ENCODE peak calls at places on chromosomes 4 and X, in five cellular contexts. One of them, this sample, is unnamed.

GRCh38 chr4:8747896-8748575 is 123.6 kb downstream of the HMX1 start:
- DNase-seq in heart right ventricle: no peak
- DNase-seq in left colon: no peak
- DNase-seq in activated CD8-positive, alpha-beta memory T cell treated with anti-CD3 and anti-CD28 coated beads for 1 hour: no peak
- DNase-seq in activated T-helper 1 cell treated with anti-CD3 and anti-CD28 coated beads, Interleukin-12 subunit alpha, Interleukin-12 subunit beta, Interleukin-2, Interleukin-4 antibody, amounts not matched to agents 30 ng/mL and 10 ng/mL and 1 ng/mL, durations not matched to agents 14 hours and 24 hours and 36 hours: no peak
- DNase-seq in this sample: no peak

GRCh38 chr4:931194-931959 is 739 bp downstream of the GAK start:
- DNase-seq in heart right ventricle: no peak
- DNase-seq in left colon: peak; percentile 50
- DNase-seq in activated CD8-positive, alpha-beta memory T cell treated with anti-CD3 and anti-CD28 coated beads for 1 hour: no peak
- DNase-seq in activated T-helper 1 cell treated with anti-CD3 and anti-CD28 coated beads, Interleukin-12 subunit alpha, Interleukin-12 subunit beta, Interleukin-2, Interleukin-4 antibody, amounts not matched to agents 30 ng/mL and 10 ng/mL and 1 ng/mL, durations not matched to agents 14 hours and 24 hours and 36 hours: no peak
- DNase-seq in this sample: peak; percentile 19

GRCh38 chr4:148648599-148648998 is 206.4 kb upstream of the NR3C2 start:
- DNase-seq in heart right ventricle: no peak
- DNase-seq in left colon: no peak
- DNase-seq in activated CD8-positive, alpha-beta memory T cell treated with anti-CD3 and anti-CD28 coated beads for 1 hour: no peak
- DNase-seq in activated T-helper 1 cell treated with anti-CD3 and anti-CD28 coated beads, Interleukin-12 subunit alpha, Interleukin-12 subunit beta, Interleukin-2, Interleukin-4 antibody, amounts not matched to agents 30 ng/mL and 10 ng/mL and 1 ng/mL, durations not matched to agents 14 hours and 24 hours and 36 hours: no peak
- DNase-seq in this sample: no peak

GRCh38 chr4:185726931-185727330 is 85.1 kb downstream of the SORBS2 start:
- DNase-seq in heart right ventricle: no peak
- DNase-seq in left colon: no peak
- DNase-seq in activated CD8-positive, alpha-beta memory T cell treated with anti-CD3 and anti-CD28 coated beads for 1 hour: no peak
- DNase-seq in activated T-helper 1 cell treated with anti-CD3 and anti-CD28 coated beads, Interleukin-12 subunit alpha, Interleukin-12 subunit beta, Interleukin-2, Interleukin-4 antibody, amounts not matched to agents 30 ng/mL and 10 ng/mL and 1 ng/mL, durations not matched to agents 14 hours and 24 hours and 36 hours: no peak
- DNase-seq in this sample: no peak

GRCh38 chrX:100625985-100626491 is 10.6 kb downstream of the TSPAN6 start:
- DNase-seq in heart right ventricle: no peak
- DNase-seq in left colon: no peak
- DNase-seq in activated CD8-positive, alpha-beta memory T cell treated with anti-CD3 and anti-CD28 coated beads for 1 hour: no peak
- DNase-seq in activated T-helper 1 cell treated with anti-CD3 and anti-CD28 coated beads, Interleukin-12 subunit alpha, Interleukin-12 subunit beta, Interleukin-2, Interleukin-4 antibody, amounts not matched to agents 30 ng/mL and 10 ng/mL and 1 ng/mL, durations not matched to agents 14 hours and 24 hours and 36 hours: no peak
- DNase-seq in this sample: no peak

GRCh38 chr4:121143126-121143525 is 21.0 kb downstream of the TNIP3 start:
- DNase-seq in heart right ventricle: no peak
- DNase-seq in left colon: no peak
- DNase-seq in activated CD8-positive, alpha-beta memory T cell treated with anti-CD3 and anti-CD28 coated beads for 1 hour: no peak
- DNase-seq in activated T-helper 1 cell treated with anti-CD3 and anti-CD28 coated beads, Interleukin-12 subunit alpha, Interleukin-12 subunit beta, Interleukin-2, Interleukin-4 antibody, amounts not matched to agents 30 ng/mL and 10 ng/mL and 1 ng/mL, durations not matched to agents 14 hours and 24 hours and 36 hours: no peak
- DNase-seq in this sample: no peak

GRCh38 chrX:99602107-99602506 is 808.0 kb downstream of the PCDH19 start:
- DNase-seq in heart right ventricle: no peak
- DNase-seq in left colon: no peak
- DNase-seq in activated CD8-positive, alpha-beta memory T cell treated with anti-CD3 and anti-CD28 coated beads for 1 hour: no peak
- DNase-seq in activated T-helper 1 cell treated with anti-CD3 and anti-CD28 coated beads, Interleukin-12 subunit alpha, Interleukin-12 subunit beta, Interleukin-2, Interleukin-4 antibody, amounts not matched to agents 30 ng/mL and 10 ng/mL and 1 ng/mL, durations not matched to agents 14 hours and 24 hours and 36 hours: no peak
- DNase-seq in this sample: no peak

GRCh38 chrX:123219916-123220315 is 35.8 kb downstream of the GRIA3 start:
- DNase-seq in heart right ventricle: peak; percentile 51
- DNase-seq in left colon: no peak
- DNase-seq in activated CD8-positive, alpha-beta memory T cell treated with anti-CD3 and anti-CD28 coated beads for 1 hour: no peak
- DNase-seq in activated T-helper 1 cell treated with anti-CD3 and anti-CD28 coated beads, Interleukin-12 subunit alpha, Interleukin-12 subunit beta, Interleukin-2, Interleukin-4 antibody, amounts not matched to agents 30 ng/mL and 10 ng/mL and 1 ng/mL, durations not matched to agents 14 hours and 24 hours and 36 hours: no peak
- DNase-seq in this sample: peak; percentile 43

GRCh38 chrX:74426071-74426470 is 4.8 kb downstream of the SLC16A2 start:
- DNase-seq in heart right ventricle: no peak
- DNase-seq in left colon: no peak
- DNase-seq in activated CD8-positive, alpha-beta memory T cell treated with anti-CD3 and anti-CD28 coated beads for 1 hour: no peak
- DNase-seq in activated T-helper 1 cell treated with anti-CD3 and anti-CD28 coated beads, Interleukin-12 subunit alpha, Interleukin-12 subunit beta, Interleukin-2, Interleukin-4 antibody, amounts not matched to agents 30 ng/mL and 10 ng/mL and 1 ng/mL, durations not matched to agents 14 hours and 24 hours and 36 hours: no peak
- DNase-seq in this sample: no peak

GRCh38 chr4:140426610-140427103 is 791 bp downstream of the CLGN start:
- DNase-seq in heart right ventricle: peak; percentile 48
- DNase-seq in left colon: no peak
- DNase-seq in activated CD8-positive, alpha-beta memory T cell treated with anti-CD3 and anti-CD28 coated beads for 1 hour: no peak
- DNase-seq in activated T-helper 1 cell treated with anti-CD3 and anti-CD28 coated beads, Interleukin-12 subunit alpha, Interleukin-12 subunit beta, Interleukin-2, Interleukin-4 antibody, amounts not matched to agents 30 ng/mL and 10 ng/mL and 1 ng/mL, durations not matched to agents 14 hours and 24 hours and 36 hours: no peak
- DNase-seq in this sample: peak; percentile 3

This sample was measured in cardiac muscle cell.